ENCODE peak calls at places on chromosomes 2 and 18, in four cellular contexts. I, M, W and R are unnamed samples.

GRCh38 chr2:30334738-30335426 is 103.5 kb downstream of the LBH start:
- DNase-seq in I (no peak), M (no peak), W (no peak), R (no peak)

GRCh38 chr2:64361151-64361938 is 92.6 kb upstream of the LGALSL start:
- DNase-seq in W (no peak), M (no peak), I (no peak), R (no peak)

GRCh38 chr2:182858671-182859070 is 7.8 kb downstream of the FRZB start:
- DNase-seq in W (no peak), M (no peak), I (no peak), R (peak)

GRCh38 chr2:204203704-204204103 is 267.1 kb downstream of the ICOS start:
- DNase-seq in M (no peak), W (no peak), I (no peak), R (no peak)

GRCh38 chr18:61549411-61549810 is 216.2 kb downstream of the CDH20 start:
- DNase-seq in I (no peak), M (no peak), W (no peak), R (no peak)

GRCh38 chr2:71706121-71706520 is 252.8 kb downstream of the DYSF start:
- DNase-seq in W (no peak), I (no peak), M (no peak), R (no peak)

GRCh38 chr18:13642440-13642827 is 83.9 kb downstream of the FAM210A start:
- DNase-seq in W (no peak), M (no peak), I (no peak), R (no peak)

GRCh38 chr2:233217892-233218377 is 33.5 kb upstream of the ATG16L1 start:
- DNase-seq in M (no peak), W (no peak), I (peak), R (peak)

GRCh38 chr2:177164584-177165052 is 48.0 kb upstream of the HNRNPA3 start:
- DNase-seq in M (peak), W (peak), I (peak), R (peak)

GRCh38 chr2:126850951-126851350 is 47.7 kb upstream of the TEX51 start:
- DNase-seq in I (no peak), M (peak), W (no peak), R (no peak)

GRCh38 chr2:96863575-96864342 is 5.9 kb upstream of the ANKRD39 start:
- DNase-seq in W (no peak), I (no peak), M (no peak), R (no peak)

GRCh38 chr2:138727956-138728355 is 52.2 kb downstream of the NXPH2 start:
- DNase-seq in M (no peak), W (no peak), I (no peak), R (no peak)

GRCh38 chr2:171824086-171824485 is 70.0 kb downstream of the SLC25A12 start:
- DNase-seq in M (no peak), I (peak), W (no peak), R (peak)

GRCh38 chr2:143907801-143908200 is 612.1 kb downstream of the ZEB2 start:
- DNase-seq in W (no peak), M (no peak), I (no peak), R (no peak)

GRCh38 chr2:43648979-43649701 is 12.1 kb downstream of the PLEKHH2 start:
- DNase-seq in W (no peak), M (no peak), I (peak), R (no peak)

GRCh38 chr18:58847383-58848071 is 17.1 kb upstream of the ZNF532 start:
- DNase-seq in I (no peak), W (no peak), M (no peak), R (no peak)

GRCh38 chr2:118312963-118313756 is 224.9 kb downstream of the INSIG2 start:
- DNase-seq in I (no peak), W (no peak), M (no peak), R (peak)

GRCh38 chr2:64052468-64053241 is 33.4 kb upstream of the VPS54 start:
- DNase-seq in W (no peak), I (no peak), M (no peak), R (no peak)

DNA sequence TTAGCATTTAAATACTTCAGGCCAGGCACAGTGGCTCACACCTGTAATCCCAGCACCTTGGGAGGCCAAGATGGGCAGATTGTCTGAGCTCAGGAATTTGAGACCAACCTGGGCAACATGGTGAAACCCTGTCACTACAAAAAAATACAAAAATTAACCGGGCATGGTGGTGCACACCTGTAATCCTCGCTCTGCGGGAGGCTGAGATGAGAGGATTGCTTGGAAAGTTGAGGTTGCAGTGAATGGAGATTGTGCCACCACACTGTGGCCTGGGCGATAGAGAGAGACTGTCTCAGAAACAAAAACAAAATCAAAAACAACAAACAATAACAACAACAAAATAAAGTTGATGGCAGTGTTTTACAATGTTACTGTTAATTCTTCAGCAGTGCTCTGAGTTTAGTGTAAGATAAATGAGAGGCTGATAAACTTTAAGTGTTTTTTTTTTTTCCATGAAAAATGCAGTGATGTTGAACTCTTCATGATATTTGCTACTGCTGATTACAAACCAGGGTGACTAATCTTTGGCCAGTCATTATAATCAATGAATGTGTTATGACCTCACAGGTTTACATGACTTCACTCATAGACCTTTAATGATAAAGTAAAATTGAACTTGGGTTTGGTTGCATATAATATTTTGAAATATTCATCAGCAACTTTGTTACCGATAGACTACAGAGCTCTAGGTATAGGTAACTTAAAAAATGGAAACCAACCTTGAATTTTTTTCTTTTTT is 2.5 kb downstream of the ITGAV start:
- DNase-seq in I (peak), W (no peak), M (no peak), R (peak)
- H3K4me3 ChIP-seq in I (peak), W (peak), M (peak), R (no peak)

DNA sequence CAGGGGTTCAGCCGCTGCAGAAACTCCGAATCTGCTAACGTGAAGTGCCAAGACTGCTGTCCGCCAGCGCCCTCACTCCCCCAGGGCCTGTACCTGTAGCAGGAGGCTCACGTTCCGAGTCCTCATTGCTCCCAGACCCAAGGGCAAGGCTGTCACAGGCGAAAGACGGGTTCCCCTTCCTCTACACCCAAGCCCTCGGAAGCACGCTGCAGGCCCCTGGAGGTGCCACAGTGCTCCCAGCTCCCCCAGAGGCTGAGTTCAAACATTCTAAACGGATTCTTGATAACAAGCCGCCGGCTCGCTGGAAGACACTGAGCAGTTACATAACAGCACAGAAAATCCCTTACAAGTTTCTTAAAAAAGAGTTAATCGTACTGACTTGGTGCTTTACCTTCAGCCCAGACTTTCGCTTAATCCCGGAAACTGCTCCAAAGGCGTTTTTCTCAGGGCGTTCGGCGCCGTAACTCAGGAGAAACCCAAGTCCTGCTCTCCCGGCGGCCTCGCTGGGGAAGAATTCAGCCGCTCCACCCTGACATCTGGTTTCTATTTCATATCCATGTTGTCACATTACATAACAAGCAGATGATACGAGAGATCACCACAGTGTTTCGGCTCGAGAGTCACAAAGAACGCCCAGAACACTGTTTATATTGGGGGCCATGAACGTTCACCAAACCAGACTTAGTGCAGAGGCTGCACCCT is 92.0 kb downstream of the HDAC4 start:
- DNase-seq in W (no peak), I (peak), M (peak), R (peak)
- TF ChIP-seq CTCF in W (no peak), I (peak), M (no peak), R (peak)

DNA sequence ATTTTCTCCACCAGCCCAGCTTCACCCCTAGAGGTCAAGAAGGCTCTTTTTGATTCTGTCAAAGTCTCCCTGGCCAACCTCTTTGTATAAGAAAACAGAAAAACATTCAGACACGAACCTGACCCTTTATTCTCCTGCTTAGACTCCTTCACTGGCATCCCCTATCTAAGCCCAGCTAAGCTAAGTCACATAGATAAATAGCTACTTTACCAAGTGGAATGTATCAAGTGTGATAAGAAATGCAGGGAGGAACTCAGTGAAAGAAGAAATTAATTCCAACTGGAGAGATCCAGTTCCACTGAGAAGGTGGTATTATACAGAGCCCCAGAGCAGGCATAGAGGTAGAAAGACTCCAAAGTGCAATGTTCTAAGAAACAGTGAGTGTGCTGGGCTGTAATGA is 489.5 kb downstream of the TNS1 start:
- DNase-seq in I (peak), M (no peak), W (no peak), R (no peak)
- H3K4me3 ChIP-seq in I (no peak), M (no peak), W (no peak), R (no peak)

GRCh38 chr2:38526195-38526594 is 76.5 kb downstream of the HNRNPLL start:
- DNase-seq in W (no peak), I (peak), M (no peak), R (peak)

GRCh38 chr2:38522754-38523349 is 79.9 kb downstream of the HNRNPLL start:
- DNase-seq in M (no peak), I (no peak), W (no peak), R (no peak)

GRCh38 chr2:38524580-38524979 is 78.1 kb downstream of the HNRNPLL start:
- DNase-seq in W (no peak), I (no peak), M (no peak), R (no peak)

GRCh38 chr2:38521835-38522234 is 80.9 kb downstream of the HNRNPLL start:
- DNase-seq in I (no peak), M (no peak), W (no peak), R (no peak)

DNA sequence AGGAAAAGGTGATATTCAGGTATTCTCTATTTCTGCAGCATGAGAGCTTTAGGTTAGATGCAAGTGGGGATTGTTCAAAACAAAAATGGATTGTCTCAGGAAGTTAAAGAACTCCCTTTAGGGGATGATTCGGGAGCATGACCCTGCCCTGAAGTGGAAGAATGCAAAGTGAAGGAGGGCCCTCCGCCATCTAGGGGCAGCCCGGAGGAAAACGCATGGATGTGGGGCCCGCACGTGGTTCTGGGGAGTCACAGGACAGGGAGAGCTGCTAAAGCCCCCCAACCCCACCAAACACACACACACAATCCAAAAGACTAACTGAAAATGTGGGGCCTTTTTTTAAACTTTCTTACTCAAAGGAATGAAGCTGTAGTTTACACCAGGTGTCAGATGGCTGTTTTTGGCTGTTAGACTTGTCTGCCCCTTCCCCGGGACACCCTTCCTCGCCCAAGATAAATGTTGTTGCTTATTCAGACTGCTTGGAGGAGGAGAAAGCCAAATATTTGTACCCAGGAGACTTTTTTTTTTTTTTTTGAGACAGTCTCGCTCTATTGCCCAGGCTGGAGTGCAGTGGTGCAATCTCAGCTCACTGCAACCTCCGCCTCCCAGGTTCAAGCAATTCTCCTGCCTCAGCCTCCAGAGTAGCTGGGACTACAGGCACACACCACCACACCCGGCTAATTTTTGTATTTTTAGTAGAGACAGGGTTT is 78.8 kb downstream of the HNRNPLL start:
- DNase-seq in I (no peak), M (no peak), W (peak), R (no peak)
- TF ChIP-seq CTCF in I (peak), M (no peak), W (peak), R (no peak)

GRCh38 chr2:136423516-136423996 is 305.6 kb upstream of the CXCR4 start:
- DNase-seq in W (peak), I (peak), M (no peak), R (peak)
- H3K4me3 ChIP-seq in W (peak), I (peak), M (peak), R (peak)

DNA sequence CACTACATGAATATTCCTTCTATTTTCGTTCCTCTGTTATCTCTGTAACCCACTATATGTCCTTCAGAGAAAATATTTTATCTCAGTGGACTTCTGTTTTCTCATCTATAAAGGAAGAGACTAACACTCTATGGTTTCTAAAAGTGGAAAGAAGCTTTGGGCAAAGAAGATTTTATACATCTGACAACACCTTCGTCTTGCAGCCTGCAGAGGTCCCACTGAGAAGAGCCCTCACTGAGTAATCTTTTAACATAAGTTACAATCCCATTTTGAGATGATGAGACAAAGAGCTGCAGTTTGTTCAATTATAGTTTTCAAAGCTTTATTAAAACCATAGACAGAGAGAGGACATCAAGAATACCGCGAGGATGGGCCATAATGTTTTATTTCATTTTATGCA is 28.7 kb downstream of the XIRP2 start:
- DNase-seq in W (no peak), M (no peak), I (no peak), R (no peak)
- TF ChIP-seq CTCF in W (no peak), M (no peak), I (no peak), R (no peak)